ENCODE peak calls at places on chromosomes 16 and 17, in six cellular contexts. S, R, O, F, M and U are unnamed samples.
A peak's percentile ranks its signal among the peaks of the same experiment; 100 is the strongest.

GRCh38 chr17:20189322-20189721 is 180.2 kb downstream of the SPECC1 start:
- DNase-seq in S (no peak), O (no peak), R (peak; percentile 68), F (no peak), M (peak; percentile 44), U (no peak)

GRCh38 chr17:64081802-64082799 is 47.8 kb downstream of the ERN1 start:
- DNase-seq in R (peak; percentile 82), O (no peak), M (peak; percentile 60), S (no peak), F (no peak), U (no peak)

GRCh38 chr16:47734987-47735594 is 274.0 kb downstream of the PHKB start:
- DNase-seq in M (no peak), F (peak; percentile 95), R (no peak), O (no peak), S (peak; percentile 73), U (no peak)

GRCh38 chr17:70405492-70406220 is 236.3 kb downstream of the KCNJ2 start:
- DNase-seq in M (no peak), S (no peak), F (no peak), R (peak; percentile 97), O (no peak), U (no peak)

GRCh38 chr16:27426423-27427408 is 24.7 kb downstream of the IL21R start:
- DNase-seq in O (no peak), R (peak; percentile 96), M (peak; percentile 78), F (peak; percentile 26), S (no peak), U (no peak)

GRCh38 chr16:67539271-67539670 is 10.6 kb downstream of the RIPOR1 start:
- DNase-seq in M (no peak), F (no peak), R (no peak), O (no peak), S (no peak), U (no peak)

GRCh38 chr17:32386844-32387243 is 36.9 kb downstream of the ZNF207 start:
- DNase-seq in M (no peak), S (no peak), O (no peak), R (peak; percentile 6), F (no peak), U (no peak)

GRCh38 chr16:68117884-68118283 is 32.7 kb downstream of the NFATC3 start:
- DNase-seq in O (no peak), R (no peak), F (no peak), M (no peak), S (no peak), U (no peak)

GRCh38 chr16:17367034-17367433 is 103.7 kb downstream of the XYLT1 start:
- DNase-seq in O (no peak), S (no peak), R (no peak), F (no peak), M (no peak), U (no peak)

GRCh38 chr16:10961231-10961630 is 16.9 kb downstream of the CLEC16A start:
- DNase-seq in M (no peak), F (no peak), O (peak; percentile 66), R (peak; percentile 95), S (no peak), U (no peak)

GRCh38 chr17:28773736-28774135 is 29.9 kb downstream of the TRAF4 start:
- DNase-seq in R (no peak), S (no peak), O (no peak), M (no peak), F (peak; percentile 14), U (no peak)

GRCh38 chr17:57955183-57955952 is at the start of gene CUEDC1:
- DNase-seq in M (peak; percentile 82), F (peak; percentile 84), R (peak; percentile 39), O (peak; percentile 86), S (peak; percentile 89), U (peak; percentile 90)

GRCh38 chr16:5059386-5060072 is 6.2 kb downstream of the C16orf89 start:
- DNase-seq in R (no peak), F (no peak), M (no peak), S (no peak), O (no peak), U (no peak)

GRCh38 chr17:63573634-63574033 is 23.4 kb downstream of the DCAF7 start:
- DNase-seq in O (no peak), R (no peak), S (no peak), F (no peak), M (no peak), U (no peak)

GRCh38 chr17:44217738-44218343 is 1.6 kb downstream of the UBTF start:
- DNase-seq in M (no peak), O (peak; percentile 40), F (no peak), R (no peak), S (no peak), U (no peak)

GRCh38 chr16:13316008-13316407 is 414.6 kb downstream of the SHISA9 start:
- DNase-seq in F (no peak), R (no peak), O (no peak), S (no peak), M (no peak), U (no peak)

GRCh38 chr17:2875608-2876007 is 79.4 kb downstream of the RAP1GAP2 start:
- DNase-seq in M (no peak), S (no peak), F (no peak), O (no peak), R (no peak), U (no peak)

GRCh38 chr16:84277244-84277823 is 17.3 kb upstream of the WFDC1 start:
- DNase-seq in F (peak; percentile 77), O (peak; percentile 59), R (peak; percentile 33), M (peak; percentile 61), S (peak; percentile 82), U (peak; percentile 81)

GRCh38 chr16:89873109-89873821 is at the start of gene TCF25:
- DNase-seq in M (peak; percentile 97), S (peak; percentile 86), F (peak; percentile 82), O (peak; percentile 85), R (peak; percentile 79), U (peak; percentile 89)

GRCh38 chr17:9071016-9071415 is 49.7 kb downstream of the NTN1 start:
- DNase-seq in M (no peak), F (no peak), S (no peak), O (no peak), R (no peak), U (no peak)

GRCh38 chr17:9071921-9072503 is 50.7 kb downstream of the NTN1 start:
- DNase-seq in M (no peak), S (no peak), R (no peak), O (no peak), F (no peak), U (no peak)

GRCh38 chr17:9074106-9074505 is 52.8 kb downstream of the NTN1 start:
- DNase-seq in R (no peak), O (peak; percentile 49), F (no peak), M (no peak), S (no peak), U (no peak)

GRCh38 chr17:9072626-9073339 is 51.5 kb downstream of the NTN1 start:
- DNase-seq in R (no peak), F (peak; percentile 83), S (peak; percentile 53), O (peak; percentile 49), M (no peak), U (no peak)
- H3K4me1 ChIP-seq in R (no peaks in the 10 kb centered on the region), F (peaks cover 25% of the 10 kb centered on the region), S (peaks cover 11% of the 10 kb centered on the region), O (peaks cover 4% of the 10 kb centered on the region), M (no peaks in the 10 kb centered on the region), U (no peaks in the 10 kb centered on the region)

GRCh38 chr16:87636050-87636684 is 33.9 kb downstream of the JPH3 start:
- DNase-seq in S (peak; percentile 88), O (peak; percentile 85), M (peak; percentile 89), F (peak; percentile 80), R (peak; percentile 64), U (peak; percentile 90)

GRCh38 chr16:87636741-87637140 is 34.4 kb downstream of the JPH3 start:
- DNase-seq in O (no peak), M (no peak), F (no peak), R (no peak), S (no peak), U (no peak)

GRCh38 chr16:87637357-87637756 is 35.0 kb downstream of the JPH3 start:
- DNase-seq in M (no peak), S (no peak), F (no peak), O (no peak), R (no peak), U (no peak)

GRCh38 chr16:87634411-87634810 is 32.1 kb downstream of the JPH3 start:
- DNase-seq in O (no peak), S (no peak), F (no peak), R (no peak), M (no peak), U (no peak)

DNA sequence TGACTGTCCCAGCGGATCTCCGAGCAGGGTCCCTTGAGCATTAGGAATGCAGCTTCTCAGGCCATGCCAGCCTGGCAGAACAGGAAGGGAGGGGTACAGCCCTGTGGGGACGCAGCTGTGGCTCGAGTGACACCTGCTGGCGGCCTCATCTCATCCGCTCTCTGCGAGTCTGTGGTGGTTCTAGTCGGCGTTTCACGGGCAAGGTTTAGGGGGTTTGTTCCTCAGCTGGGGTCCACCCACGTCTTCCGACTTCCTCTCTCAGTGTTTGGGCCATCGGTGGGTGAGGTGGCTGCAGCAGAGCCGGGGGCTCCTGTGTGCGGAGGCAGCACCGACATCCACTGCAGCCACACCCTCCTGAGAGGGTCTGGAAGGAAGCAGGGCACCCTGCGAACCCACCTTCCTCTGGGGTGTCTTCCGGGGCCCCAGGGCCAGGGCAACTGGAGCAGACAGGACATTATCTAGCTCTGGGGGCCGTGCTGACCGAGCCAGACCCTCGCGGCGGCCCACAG is 33.3 kb downstream of the JPH3 start:
- DNase-seq in O (peak; percentile 62), S (peak; percentile 76), M (peak; percentile 65), F (peak; percentile 59), R (peak; percentile 19), U (peak; percentile 75)
- H3K4me3 ChIP-seq in O (peak overlapping the region; percentile 37), S (peak overlapping the region; percentile 40), M (no peak overlapping the region), F (peak overlapping the region; percentile 5), R (no peak overlapping the region), U (peak overlapping the region; percentile 28)

GRCh38 chr17:22695228-22695619 is 1002.9 kb downstream of the KCNJ18 start:
- DNase-seq in R (no peak), M (no peak), F (no peak), S (no peak), O (no peak), U (no peak)
- TF ChIP-seq CTCF in R (no peak), M (no peak), F (no peak), S (no peak), O (no peak), U (no peak)

GRCh38 chr17:17590141-17590735 is 1.3 kb downstream of the PEMT start:
- DNase-seq in O (no peak), R (no peak), S (no peak), M (no peak), F (no peak), U (no peak)

GRCh38 chr17:17591408-17592265 is at the start of gene PEMT:
- DNase-seq in M (peak; percentile 86), R (peak; percentile 99), F (peak; percentile 97), O (peak; percentile 95), S (peak; percentile 98), U (peak; percentile 96)

GRCh38 chr17:17593222-17593620 is 1.7 kb upstream of the PEMT start:
- DNase-seq in M (no peak), O (no peak), S (no peak), F (no peak), R (no peak), U (no peak)

GRCh38 chr17:17587614-17588336 is 3.7 kb downstream of the PEMT start:
- DNase-seq in S (no peak), M (no peak), R (no peak), O (no peak), F (no peak), U (no peak)

GRCh38 chr17:17590883-17591407 is 563 bp downstream of the PEMT start:
- DNase-seq in O (no peak), M (no peak), S (no peak), R (no peak), F (no peak), U (no peak)
- H3K4me1 ChIP-seq in O (peaks cover 16% of the 10 kb centered on the region), M (peaks cover 28% of the 10 kb centered on the region), S (peaks cover 26% of the 10 kb centered on the region), R (peaks cover 9% of the 10 kb centered on the region), F (peaks cover 31% of the 10 kb centered on the region), U (peaks cover 14% of the 10 kb centered on the region)